ENCODE peak calls at places on chromosomes 13 and 19, in nine cellular contexts. G is WERI-Rb-1, E is right lobe of liver, B is mesenchymal stem cell, D is pancreas, Y is breast epithelium, T is ovary, F is cardiac muscle cell, H is adrenal gland. L is an unnamed sample. For H3K36me3, the result is how much of the 10 kb centered on the place peaks cover.

GRCh38 chr19:4495471-4495870 is 22.8 kb downstream of the PLIN4 start:
- DNase-seq in T (no peak), B (no peak), E (no peak), F (no peak), G (peak), H (no peak), D (no peak), Y (no peak), L (no peak)

GRCh38 chr19:45104658-45105384 is 11.8 kb downstream of the PPP1R37 start:
- DNase-seq in Y (no peak), B (no peak), D (no peak), F (no peak), T (no peak), E (no peak), H (no peak), G (no peak), L (no peak)

GRCh38 chr19:4597278-4597974 is 37.9 kb upstream of the SEMA6B start:
- DNase-seq in B (no peak), D (no peak), H (no peak), T (no peak), F (no peak), Y (no peak), E (peak), G (peak), L (no peak)

GRCh38 chr13:40518481-40518882 is 148.0 kb downstream of the FOXO1 start:
- DNase-seq in H (no peak), F (no peak), G (no peak), D (peak), B (no peak), T (no peak), Y (no peak), E (peak), L (no peak)

GRCh38 chr13:43364210-43365041 is 341.0 kb downstream of the DNAJC15 start:
- DNase-seq in G (no peak), F (no peak), E (no peak), D (no peak), H (peak), Y (no peak), T (no peak), B (peak), L (no peak)

GRCh38 chr13:32267836-32268439 is 47.2 kb downstream of the ZAR1L start:
- DNase-seq in T (no peak), H (no peak), E (no peak), G (peak), F (no peak), B (no peak), Y (no peak), D (peak), L (no peak)

GRCh38 chr19:48333467-48334384 is 8.4 kb downstream of the EMP3 start:
- DNase-seq in D (peak), H (peak), B (peak), Y (peak), E (peak), T (peak), G (peak), F (peak), L (peak)

GRCh38 chr19:52786078-52786463 is 520 bp downstream of the ZNF600 start:
- DNase-seq in G (peak), F (peak), D (no peak), T (peak), H (peak), E (no peak), Y (no peak), B (no peak), L (no peak)

GRCh38 chr19:38515906-38516305 is 82.4 kb downstream of the RYR1 start:
- DNase-seq in F (no peak), D (no peak), H (no peak), G (no peak), Y (no peak), T (no peak), B (no peak), E (no peak), L (no peak)

GRCh38 chr13:37640499-37640898 is 41.9 kb upstream of the POSTN start:
- DNase-seq in H (peak), D (no peak), G (peak), E (peak), F (peak), T (no peak), Y (no peak), B (peak), L (no peak)

GRCh38 chr19:3075605-3076431 is 13.5 kb upstream of the TLE5 start:
- DNase-seq in E (peak), T (peak), G (peak), H (peak), Y (no peak), D (peak), F (peak), B (no peak), L (no peak)

GRCh38 chr13:94033830-94034642 is 445.4 kb downstream of the DCT start:
- DNase-seq in H (no peak), Y (no peak), G (no peak), F (no peak), T (no peak), B (no peak), D (no peak), E (no peak), L (no peak)

GRCh38 chr13:90633849-90634248 is 713.6 kb upstream of the MIR17HG start:
- DNase-seq in T (no peak), Y (no peak), F (no peak), E (no peak), G (no peak), B (no peak), H (no peak), D (peak), L (no peak)

GRCh38 chr19:50878851-50879250 is 5.6 kb downstream of the KLK2 start:
- DNase-seq in E (no peak), H (no peak), Y (no peak), G (no peak), F (no peak), T (no peak), B (no peak), D (no peak), L (no peak)

GRCh38 chr13:96052655-96053002 is 572 bp downstream of the UGGT2 start:
- DNase-seq in B (peak), H (no peak), E (no peak), D (no peak), T (no peak), F (peak), G (no peak), Y (no peak), L (no peak)
- H3K27ac ChIP-seq in B (no peak), H (peak), E (peak), D (peak), T (peak), F (no peak), G (peak), Y (peak), L (peak)

GRCh38 chr19:32599258-32599657 is 18.3 kb downstream of the PDCD5 start:
- DNase-seq in F (no peak), G (no peak), Y (no peak), B (no peak), T (no peak), D (no peak), H (no peak), E (no peak), L (no peak)
- H3K36me3 ChIP-seq in F (under half), G (under half), Y (under half), B (under half), T (under half), D (under half), H (half or more), E (under half), L (half or more)

GRCh38 chr19:54162884-54163283 is 3.4 kb upstream of the LENG1 start:
- DNase-seq in D (no peak), T (no peak), Y (no peak), E (no peak), H (no peak), G (no peak), F (no peak), B (no peak), L (no peak)
- H3K27ac ChIP-seq in D (no peak), T (no peak), Y (peak), E (peak), H (peak), G (no peak), F (no peak), B (no peak), L (no peak)

GRCh38 chr13:112819111-112819510 is 129.3 kb downstream of the ATP11A start:
- DNase-seq in B (no peak), T (no peak), F (no peak), H (no peak), Y (no peak), D (no peak), G (no peak), E (no peak), L (peak)

GRCh38 chr13:112821340-112822055 is 131.7 kb downstream of the ATP11A start:
- DNase-seq in H (no peak), F (no peak), T (no peak), E (no peak), Y (no peak), D (no peak), G (peak), B (peak), L (no peak)

GRCh38 chr13:112818698-112819045 is 128.8 kb downstream of the ATP11A start:
- DNase-seq in Y (no peak), G (no peak), F (no peak), D (no peak), B (no peak), E (no peak), H (no peak), T (no peak), L (peak)

GRCh38 chr13:112819816-112820215 is 130.0 kb downstream of the ATP11A start:
- DNase-seq in D (no peak), H (no peak), F (peak), E (no peak), Y (no peak), G (no peak), B (no peak), T (no peak), L (peak)

GRCh38 chr13:112820318-112820717 is 130.5 kb downstream of the ATP11A start:
- DNase-seq in F (no peak), E (no peak), T (no peak), B (no peak), G (peak), Y (no peak), D (no peak), H (no peak), L (peak)
- H3K36me3 ChIP-seq in F (half or more), E (under half), T (under half), B (under half), G (half or more), Y (under half), D (under half), H (half or more), L (half or more)

GRCh38 chr19:12294308-12295158 is at the start of gene ZNF44:
- DNase-seq in T (peak), G (peak), F (peak), B (peak), E (peak), H (peak), D (peak), Y (peak), L (peak)

GRCh38 chr19:12293771-12294307 is 844 bp downstream of the ZNF44 start:
- DNase-seq in E (peak), T (peak), B (peak), Y (peak), G (peak), D (peak), H (peak), F (peak), L (peak)

GRCh38 chr19:12289790-12290065 is 5.0 kb downstream of the ZNF44 start:
- DNase-seq in B (no peak), E (no peak), F (no peak), T (no peak), Y (no peak), D (no peak), H (no peak), G (no peak), L (no peak)

DNA sequence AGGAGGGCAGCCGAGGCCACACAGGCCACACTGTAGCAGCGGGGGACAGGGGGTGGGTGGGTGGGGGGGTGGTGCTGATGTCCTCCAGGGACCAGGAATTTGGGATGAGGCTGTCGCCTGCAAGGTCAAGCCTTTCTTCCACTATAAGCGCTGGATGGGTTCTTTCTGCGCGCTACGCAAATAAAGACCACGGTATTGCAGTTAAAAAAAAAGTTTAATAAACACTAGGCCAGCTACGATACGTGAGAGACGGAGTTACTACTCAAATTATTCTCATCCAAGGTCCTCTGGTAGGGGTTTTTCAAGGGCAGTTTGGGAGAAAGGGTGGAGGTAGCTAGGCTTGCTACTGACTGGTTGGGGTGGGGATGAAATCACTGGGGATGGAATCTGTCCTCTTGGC is 508 bp upstream of the ZNF44 start:
- DNase-seq in F (no peak), E (no peak), B (no peak), D (no peak), Y (no peak), H (no peak), T (no peak), G (no peak), L (no peak)
- H3K27ac ChIP-seq in F (peak), E (peak), B (peak), D (peak), Y (peak), H (peak), T (no peak), G (peak), L (peak)

DNA sequence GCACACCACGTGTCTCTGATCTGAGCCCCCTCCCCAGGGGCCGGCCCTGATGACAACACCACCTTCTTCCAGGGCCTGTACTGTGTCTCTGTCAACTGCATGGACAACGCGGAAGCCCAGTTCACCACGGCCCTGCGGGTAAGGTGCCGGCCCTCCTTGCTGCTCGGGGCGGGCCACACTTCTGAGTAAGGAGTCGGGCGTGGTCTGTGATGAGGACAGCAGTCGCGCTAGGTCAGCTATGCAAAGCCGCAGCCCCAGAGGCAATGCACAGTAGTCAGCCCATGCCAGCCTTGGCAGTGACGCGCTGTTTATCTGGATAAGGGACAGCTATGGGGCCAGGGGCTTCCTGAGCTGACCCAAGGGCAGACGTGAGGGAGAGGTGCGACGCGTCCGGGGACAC is 24.6 kb downstream of the MAU2 start:
- DNase-seq in B (no peak), T (no peak), F (no peak), Y (no peak), G (no peak), E (no peak), H (no peak), D (no peak), L (no peak)
- H3K36me3 ChIP-seq in B (half or more), T (under half), F (half or more), Y (under half), G (half or more), E (under half), H (half or more), D (half or more), L (half or more)

GRCh38 chr19:14383898-14384669 is 2.8 kb downstream of the ADGRE5 start:
- DNase-seq in E (no peak), Y (no peak), B (peak), F (no peak), G (no peak), H (peak), T (no peak), D (no peak), L (peak)

GRCh38 chr19:14378890-14379289 is 2.4 kb upstream of the ADGRE5 start:
- DNase-seq in T (no peak), D (no peak), H (no peak), E (no peak), G (no peak), F (no peak), Y (no peak), B (no peak), L (no peak)

GRCh38 chr19:14385492-14385891 is 4.2 kb downstream of the ADGRE5 start:
- DNase-seq in D (no peak), Y (no peak), H (no peak), T (no peak), F (no peak), G (no peak), B (no peak), E (no peak), L (no peak)

GRCh38 chr19:14383556-14383897 is 2.3 kb downstream of the ADGRE5 start:
- DNase-seq in Y (no peak), B (no peak), F (no peak), D (no peak), T (no peak), G (no peak), E (no peak), H (no peak), L (no peak)

DNA sequence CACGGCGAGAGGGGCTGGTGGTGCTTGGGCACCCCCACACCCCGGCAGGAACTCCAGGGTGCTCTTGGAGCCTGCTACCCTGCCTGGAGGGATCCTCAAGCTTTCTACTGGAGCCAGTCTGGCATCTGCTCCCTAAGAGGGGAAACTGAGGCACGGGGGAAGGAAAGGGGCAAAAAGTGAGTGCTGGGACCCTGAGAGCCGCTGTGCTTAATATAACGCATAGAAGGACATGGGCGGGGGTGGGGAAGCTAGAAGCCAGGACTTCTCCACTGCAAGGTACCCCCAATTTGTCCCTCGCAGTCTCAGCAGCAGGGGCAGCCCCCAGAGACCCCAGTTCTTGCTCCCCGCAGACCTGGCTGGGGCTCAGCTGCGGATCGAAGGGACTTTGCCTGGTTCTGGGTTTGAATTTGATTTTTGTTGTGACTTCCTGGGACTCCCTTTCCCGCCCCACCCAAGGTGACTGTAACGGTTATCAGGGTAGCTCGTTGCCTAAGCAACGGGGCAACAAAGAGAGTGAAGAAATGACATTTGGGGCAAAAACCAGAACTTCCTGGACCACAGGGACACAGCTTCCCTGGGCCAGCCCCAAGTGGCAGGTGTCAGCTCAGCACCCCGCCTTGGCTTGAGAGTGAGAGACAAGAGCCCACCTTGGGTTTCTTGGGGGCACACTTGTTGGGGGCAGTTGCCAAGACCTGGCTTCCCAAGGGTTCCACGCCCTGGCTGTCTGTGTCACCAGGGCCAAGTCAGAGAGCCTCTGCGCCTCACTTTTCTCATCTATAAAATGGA is 638 bp downstream of the ADGRE5 start:
- DNase-seq in E (no peak), G (no peak), D (peak), H (peak), B (peak), F (no peak), T (no peak), Y (no peak), L (peak)
- H3K27ac ChIP-seq in E (peak), G (no peak), D (peak), H (peak), B (no peak), F (no peak), T (no peak), Y (peak), L (peak)

GRCh38 chr19:17734146-17734545 is 14.9 kb downstream of the MAP1S start:
- DNase-seq in H (no peak), Y (no peak), B (no peak), G (no peak), T (no peak), F (no peak), D (no peak), E (no peak), L (no peak)
- H3K36me3 ChIP-seq in H (half or more), Y (under half), B (half or more), G (half or more), T (under half), F (under half), D (under half), E (under half), L (half or more)

L was measured in right atrium auricular region.